ENCODE peak calls at places on chromosomes 12 and 14, in seven cellular contexts. U is A549, B is mesendoderm, X is astrocyte, I is H9, W is HepG2, N is neural progenitor cell. J is an unnamed sample.
A peak's percentile ranks its signal among the peaks of the same experiment; 100 is the strongest.

GRCh38 chr14:72617391-72618011 is 276.4 kb downstream of the DPF3 start:
- DNase-seq in U (no peak), B (peak; percentile 44), X (peak; percentile 80), I (no peak), W (no peak), N (peak; percentile 48), J (no peak)

GRCh38 chr12:55019784-55020183 is at the start of gene NEUROD4:
- DNase-seq in U (no peak), B (peak; percentile 97), X (peak; percentile 60), I (peak; percentile 98), W (peak; percentile 30), N (peak; percentile 96), J (peak; percentile 87)

GRCh38 chr14:20624495-20625070 is 16.9 kb downstream of the OR6S1 start:
- DNase-seq in U (peak; percentile 75), B (peak; percentile 95), X (peak; percentile 52), I (peak; percentile 85), W (no peak), N (peak; percentile 76), J (peak; percentile 84)

GRCh38 chr12:29616664-29617409 is 119.4 kb upstream of the OVCH1 start:
- DNase-seq in U (no peak), B (peak; percentile 27), X (peak; percentile 89), I (no peak), W (no peak), N (no peak), J (no peak)

GRCh38 chr14:68873379-68873778 is 80.5 kb upstream of the ZFP36L1 start:
- DNase-seq in U (no peak), B (no peak), X (no peak), I (no peak), W (no peak), N (no peak), J (no peak)

GRCh38 chr14:60744566-60744965 is 10.0 kb downstream of the MNAT1 start:
- DNase-seq in U (no peak), B (no peak), X (no peak), I (no peak), W (no peak), N (no peak), J (no peak)

GRCh38 chr14:105223770-105224544 is 24.4 kb upstream of the BTBD6 start:
- DNase-seq in U (no peak), B (no peak), X (no peak), I (no peak), W (no peak), N (no peak), J (no peak)

GRCh38 chr12:65630555-65630954 is 193.7 kb upstream of the HMGA2 start:
- DNase-seq in U (no peak), B (no peak), X (no peak), I (no peak), W (no peak), N (no peak), J (peak; percentile 45)

GRCh38 chr12:38120438-38120837 is 196.1 kb upstream of the ALG10B start:
- DNase-seq in U (no peak), B (no peak), X (no peak), I (no peak), W (no peak), N (no peak), J (no peak)

GRCh38 chr14:89625988-89626806 is 209.2 kb upstream of the FOXN3 start:
- DNase-seq in U (no peak), B (peak; percentile 74), X (no peak), I (no peak), W (no peak), N (no peak), J (no peak)

GRCh38 chr12:128043317-128043716 is 223.7 kb upstream of the TMEM132C start:
- DNase-seq in U (no peak), B (no peak), X (no peak), I (no peak), W (no peak), N (no peak), J (no peak)

GRCh38 chr12:128042825-128043224 is 224.1 kb upstream of the TMEM132C start:
- DNase-seq in U (no peak), B (no peak), X (no peak), I (no peak), W (no peak), N (no peak), J (no peak)

DNA sequence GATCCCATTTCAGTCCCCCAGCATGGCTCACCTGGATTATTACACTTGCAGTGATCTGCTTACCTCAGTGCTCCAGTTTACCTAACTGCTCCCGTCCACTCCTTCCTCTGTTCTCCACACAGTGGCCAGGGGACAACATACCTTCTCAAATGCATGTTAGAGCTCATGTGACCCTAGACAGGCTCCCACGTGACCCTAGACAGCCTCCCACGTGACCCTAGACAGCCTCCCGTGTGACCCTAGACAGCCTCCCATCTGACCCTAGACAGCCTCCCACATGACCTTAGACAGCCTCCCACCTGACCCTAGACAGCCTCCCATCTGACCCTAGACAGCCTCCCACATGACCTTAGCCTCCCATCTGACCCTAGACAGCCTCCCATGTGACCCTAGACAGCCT is 226.0 kb upstream of the TMEM132C start:
- DNase-seq in U (no peak), B (no peak), X (no peak), I (no peak), W (no peak), N (no peak), J (no peak)
- H3K27ac ChIP-seq in U (no peak overlapping the region), B (no peak overlapping the region), X (no peak overlapping the region), I (no peak overlapping the region), W (no peak overlapping the region), N (no peak overlapping the region), J (no peak overlapping the region)

GRCh38 chr12:118193477-118193876 is 57.6 kb downstream of the PEBP1 start:
- DNase-seq in U (no peak), B (no peak), X (no peak), I (no peak), W (no peak), N (no peak), J (no peak)

GRCh38 chr12:118187746-118188390 is 51.9 kb downstream of the PEBP1 start:
- DNase-seq in U (no peak), B (no peak), X (no peak), I (no peak), W (no peak), N (no peak), J (no peak)

GRCh38 chr12:118188690-118189371 is 52.9 kb downstream of the PEBP1 start:
- DNase-seq in U (no peak), B (no peak), X (peak; percentile 58), I (no peak), W (no peak), N (no peak), J (no peak)

GRCh38 chr12:118189761-118190181 is 53.8 kb downstream of the PEBP1 start:
- DNase-seq in U (no peak), B (peak; percentile 64), X (peak; percentile 66), I (peak; percentile 63), W (no peak), N (peak; percentile 59), J (peak; percentile 33)

DNA sequence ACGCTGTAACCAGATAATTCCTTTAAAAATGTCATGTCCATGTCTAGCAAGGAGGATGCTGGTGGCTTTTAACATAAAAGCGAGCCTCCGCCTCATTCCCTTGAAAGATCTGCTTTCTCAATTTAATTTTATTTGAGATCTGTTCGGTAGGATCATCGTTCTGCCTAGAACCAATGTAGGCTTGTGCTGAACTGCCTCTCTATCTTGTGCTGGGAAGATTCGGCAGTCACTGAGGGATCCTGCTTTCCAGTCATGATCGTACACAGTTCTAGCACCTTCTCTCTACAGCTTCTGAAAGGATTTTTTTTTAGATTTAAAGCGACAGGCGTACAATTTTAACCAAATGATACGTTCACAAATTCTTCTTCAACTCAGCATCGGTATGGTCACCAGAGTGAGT is 54.3 kb downstream of the PEBP1 start:
- DNase-seq in U (no peak), B (peak; percentile 8), X (peak; percentile 38), I (no peak), W (no peak), N (peak; percentile 7), J (peak; percentile 18)
- H3K4me2 ChIP-seq in U (no peak overlapping the region), B (no peak overlapping the region), X (peak overlapping the region; percentile 89), I (peak overlapping the region; percentile 44), W (no peak overlapping the region), N (peak overlapping the region; percentile 62), J (peak overlapping the region; percentile 72)

GRCh38 chr14:54786816-54787215 is 115.8 kb downstream of the GCH1 start:
- DNase-seq in U (no peak), B (no peak), X (no peak), I (no peak), W (no peak), N (no peak), J (no peak)
- H3K27ac ChIP-seq in U (no peak overlapping the region), B (no peak overlapping the region), X (no peak overlapping the region), I (no peak overlapping the region), W (no peak overlapping the region), N (no peak overlapping the region), J (no peak overlapping the region)

DNA sequence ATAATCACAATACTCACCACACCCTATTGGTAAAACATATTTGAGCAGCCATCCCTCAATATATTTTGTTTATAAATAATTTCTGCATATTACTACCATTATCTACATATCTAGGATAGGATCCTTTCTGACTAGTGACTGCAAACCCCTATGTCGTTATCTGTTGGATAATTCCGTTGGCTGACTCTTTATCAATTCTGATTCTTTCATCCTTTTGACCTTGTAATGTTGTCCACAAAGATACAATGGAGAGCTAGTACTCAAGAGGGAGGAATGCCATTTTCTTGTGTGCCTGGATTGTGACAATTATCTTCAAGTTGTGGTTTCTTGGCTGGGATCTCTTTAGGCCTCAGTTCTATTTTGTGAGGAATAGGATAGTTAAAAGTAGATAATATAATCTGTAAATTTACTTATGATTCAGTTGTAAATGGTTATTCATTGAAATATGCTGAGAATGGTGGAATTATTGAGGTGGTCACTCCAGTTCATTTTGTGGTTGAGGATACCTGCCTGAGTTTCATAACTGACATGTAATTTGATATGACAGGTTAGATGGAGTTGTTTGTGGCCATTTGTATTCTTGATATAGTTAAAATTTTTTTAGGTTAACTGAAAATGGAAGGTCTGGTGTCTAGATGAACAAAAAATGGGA is 10.1 kb downstream of the CHST11 start:
- DNase-seq in U (no peak), B (no peak), X (no peak), I (no peak), W (no peak), N (no peak), J (no peak)
- H3K4me2 ChIP-seq in U (no peak overlapping the region), B (no peak overlapping the region), X (no peak overlapping the region), I (no peak overlapping the region), W (no peak overlapping the region), N (no peak overlapping the region), J (no peak overlapping the region)

GRCh38 chr14:103624860-103625259 is 4.2 kb upstream of the KLC1 start:
- DNase-seq in U (peak; percentile 62), B (peak; percentile 74), X (peak; percentile 56), I (peak; percentile 65), W (peak; percentile 46), N (peak; percentile 31), J (peak; percentile 53)
- H3K27ac ChIP-seq in U (peak overlapping the region; percentile 59), B (no peak overlapping the region), X (no peak overlapping the region), I (no peak overlapping the region), W (no peak overlapping the region), N (no peak overlapping the region), J (no peak overlapping the region)

J was measured in hepatocyte.